ENCODE peak calls at places on chromosomes 16 and 17, in four cellular contexts. One of them, this sample, is unnamed.

GRCh38 chr17:35286120-35286781 is 43.4 kb downstream of the SLFN5 start:
- DNase-seq in NCI-H524: no peak
- DNase-seq in NCI-H2171: no peak
- DNase-seq in stimulated activated naive CD8-positive, alpha-beta T cell treated with anti-CD3 and anti-CD28 coated beads, Interleukin-15, Interleukin-2, amounts not matched to agents 100 U/mL and 50 U/mL, for 24 hours: no peak
- DNase-seq in this sample: no peak

GRCh38 chr17:54836723-54837462 is 63.8 kb upstream of the TOM1L1 start:
- DNase-seq in NCI-H524: no peak
- DNase-seq in NCI-H2171: no peak
- DNase-seq in stimulated activated naive CD8-positive, alpha-beta T cell treated with anti-CD3 and anti-CD28 coated beads, Interleukin-15, Interleukin-2, amounts not matched to agents 100 U/mL and 50 U/mL, for 24 hours: no peak
- DNase-seq in this sample: no peak

GRCh38 chr16:68227183-68227793 is 8.6 kb downstream of the ESRP2 start:
- DNase-seq in NCI-H524: no peak
- DNase-seq in NCI-H2171: no peak
- DNase-seq in stimulated activated naive CD8-positive, alpha-beta T cell treated with anti-CD3 and anti-CD28 coated beads, Interleukin-15, Interleukin-2, amounts not matched to agents 100 U/mL and 50 U/mL, for 24 hours: no peak
- DNase-seq in this sample: no peak

GRCh38 chr17:8696456-8696855 is 48.2 kb downstream of the CCDC42 start:
- DNase-seq in NCI-H524: no peak
- DNase-seq in NCI-H2171: no peak
- DNase-seq in stimulated activated naive CD8-positive, alpha-beta T cell treated with anti-CD3 and anti-CD28 coated beads, Interleukin-15, Interleukin-2, amounts not matched to agents 100 U/mL and 50 U/mL, for 24 hours: no peak
- DNase-seq in this sample: no peak

GRCh38 chr17:74380086-74380958 is 13.0 kb downstream of the GPR142 start:
- DNase-seq in NCI-H524: peak
- DNase-seq in NCI-H2171: peak
- DNase-seq in stimulated activated naive CD8-positive, alpha-beta T cell treated with anti-CD3 and anti-CD28 coated beads, Interleukin-15, Interleukin-2, amounts not matched to agents 100 U/mL and 50 U/mL, for 24 hours: no peak
- DNase-seq in this sample: no peak

GRCh38 chr17:32463304-32463703 is 19.0 kb downstream of the PSMD11 start:
- DNase-seq in NCI-H524: no peak
- DNase-seq in NCI-H2171: no peak
- DNase-seq in stimulated activated naive CD8-positive, alpha-beta T cell treated with anti-CD3 and anti-CD28 coated beads, Interleukin-15, Interleukin-2, amounts not matched to agents 100 U/mL and 50 U/mL, for 24 hours: no peak
- DNase-seq in this sample: no peak

GRCh38 chr17:62675701-62676100 is 48.2 kb downstream of the MRC2 start:
- DNase-seq in NCI-H524: no peak
- DNase-seq in NCI-H2171: no peak
- DNase-seq in stimulated activated naive CD8-positive, alpha-beta T cell treated with anti-CD3 and anti-CD28 coated beads, Interleukin-15, Interleukin-2, amounts not matched to agents 100 U/mL and 50 U/mL, for 24 hours: no peak
- DNase-seq in this sample: no peak

GRCh38 chr16:80687606-80688005 is 116.8 kb downstream of the CDYL2 start:
- DNase-seq in NCI-H524: no peak
- DNase-seq in NCI-H2171: no peak
- DNase-seq in stimulated activated naive CD8-positive, alpha-beta T cell treated with anti-CD3 and anti-CD28 coated beads, Interleukin-15, Interleukin-2, amounts not matched to agents 100 U/mL and 50 U/mL, for 24 hours: no peak
- DNase-seq in this sample: no peak

GRCh38 chr16:85699628-85700027 is 10.9 kb upstream of the GINS2 start:
- DNase-seq in NCI-H524: no peak
- DNase-seq in NCI-H2171: no peak
- DNase-seq in stimulated activated naive CD8-positive, alpha-beta T cell treated with anti-CD3 and anti-CD28 coated beads, Interleukin-15, Interleukin-2, amounts not matched to agents 100 U/mL and 50 U/mL, for 24 hours: no peak
- DNase-seq in this sample: peak

GRCh38 chr16:71711789-71712188 is 12.7 kb downstream of the PHLPP2 start:
- DNase-seq in NCI-H524: no peak
- DNase-seq in NCI-H2171: no peak
- DNase-seq in stimulated activated naive CD8-positive, alpha-beta T cell treated with anti-CD3 and anti-CD28 coated beads, Interleukin-15, Interleukin-2, amounts not matched to agents 100 U/mL and 50 U/mL, for 24 hours: no peak
- DNase-seq in this sample: no peak

GRCh38 chr17:43932357-43932756 is 9.9 kb downstream of the PPY start:
- DNase-seq in NCI-H524: no peak
- DNase-seq in NCI-H2171: no peak
- DNase-seq in stimulated activated naive CD8-positive, alpha-beta T cell treated with anti-CD3 and anti-CD28 coated beads, Interleukin-15, Interleukin-2, amounts not matched to agents 100 U/mL and 50 U/mL, for 24 hours: no peak
- DNase-seq in this sample: no peak

GRCh38 chr17:73640691-73641090 is 3.6 kb downstream of the SDK2 start:
- DNase-seq in NCI-H524: no peak
- DNase-seq in NCI-H2171: no peak
- DNase-seq in stimulated activated naive CD8-positive, alpha-beta T cell treated with anti-CD3 and anti-CD28 coated beads, Interleukin-15, Interleukin-2, amounts not matched to agents 100 U/mL and 50 U/mL, for 24 hours: no peak
- DNase-seq in this sample: no peak

GRCh38 chr16:22977294-22977697 is 163.3 kb downstream of the HS3ST2 start:
- DNase-seq in NCI-H524: peak
- DNase-seq in NCI-H2171: no peak
- DNase-seq in stimulated activated naive CD8-positive, alpha-beta T cell treated with anti-CD3 and anti-CD28 coated beads, Interleukin-15, Interleukin-2, amounts not matched to agents 100 U/mL and 50 U/mL, for 24 hours: no peak
- DNase-seq in this sample: peak

GRCh38 chr16:85759631-85760419 is 8.9 kb upstream of the C16orf74 start:
- DNase-seq in NCI-H524: peak
- DNase-seq in NCI-H2171: peak
- DNase-seq in stimulated activated naive CD8-positive, alpha-beta T cell treated with anti-CD3 and anti-CD28 coated beads, Interleukin-15, Interleukin-2, amounts not matched to agents 100 U/mL and 50 U/mL, for 24 hours: peak
- DNase-seq in this sample: peak

GRCh38 chr16:31022574-31023251 is 10.6 kb upstream of the STX4 start:
- DNase-seq in NCI-H524: no peak
- DNase-seq in NCI-H2171: no peak
- DNase-seq in stimulated activated naive CD8-positive, alpha-beta T cell treated with anti-CD3 and anti-CD28 coated beads, Interleukin-15, Interleukin-2, amounts not matched to agents 100 U/mL and 50 U/mL, for 24 hours: no peak
- DNase-seq in this sample: no peak

GRCh38 chr17:32261937-32262510 is 3.6 kb upstream of the RHBDL3 start:
- DNase-seq in NCI-H524: no peak
- DNase-seq in NCI-H2171: no peak
- DNase-seq in stimulated activated naive CD8-positive, alpha-beta T cell treated with anti-CD3 and anti-CD28 coated beads, Interleukin-15, Interleukin-2, amounts not matched to agents 100 U/mL and 50 U/mL, for 24 hours: no peak
- DNase-seq in this sample: no peak

GRCh38 chr17:78995022-78995760 is 14.4 kb downstream of the CANT1 start:
- DNase-seq in NCI-H524: no peak
- DNase-seq in NCI-H2171: no peak
- DNase-seq in stimulated activated naive CD8-positive, alpha-beta T cell treated with anti-CD3 and anti-CD28 coated beads, Interleukin-15, Interleukin-2, amounts not matched to agents 100 U/mL and 50 U/mL, for 24 hours: no peak
- DNase-seq in this sample: no peak

GRCh38 chr17:36827056-36827455 is 110.2 kb upstream of the LHX1 start:
- DNase-seq in NCI-H524: no peak
- DNase-seq in NCI-H2171: no peak
- DNase-seq in stimulated activated naive CD8-positive, alpha-beta T cell treated with anti-CD3 and anti-CD28 coated beads, Interleukin-15, Interleukin-2, amounts not matched to agents 100 U/mL and 50 U/mL, for 24 hours: no peak
- DNase-seq in this sample: no peak

GRCh38 chr16:4601317-4602186 is 13.1 kb downstream of the UBALD1 start:
- DNase-seq in NCI-H524: no peak
- DNase-seq in NCI-H2171: no peak
- DNase-seq in stimulated activated naive CD8-positive, alpha-beta T cell treated with anti-CD3 and anti-CD28 coated beads, Interleukin-15, Interleukin-2, amounts not matched to agents 100 U/mL and 50 U/mL, for 24 hours: no peak
- DNase-seq in this sample: no peak

GRCh38 chr17:38719943-38720641 is 10.0 kb upstream of the CISD3 start:
- DNase-seq in NCI-H524: no peak
- DNase-seq in NCI-H2171: no peak
- DNase-seq in stimulated activated naive CD8-positive, alpha-beta T cell treated with anti-CD3 and anti-CD28 coated beads, Interleukin-15, Interleukin-2, amounts not matched to agents 100 U/mL and 50 U/mL, for 24 hours: no peak
- DNase-seq in this sample: no peak

GRCh38 chr16:77993586-77993985 is 28.8 kb upstream of the CLEC3A start:
- DNase-seq in NCI-H524: peak
- DNase-seq in NCI-H2171: no peak
- DNase-seq in stimulated activated naive CD8-positive, alpha-beta T cell treated with anti-CD3 and anti-CD28 coated beads, Interleukin-15, Interleukin-2, amounts not matched to agents 100 U/mL and 50 U/mL, for 24 hours: no peak
- DNase-seq in this sample: no peak

GRCh38 chr16:84823484-84823883 is 3.7 kb downstream of the CRISPLD2 start:
- DNase-seq in NCI-H524: no peak
- DNase-seq in NCI-H2171: no peak
- DNase-seq in stimulated activated naive CD8-positive, alpha-beta T cell treated with anti-CD3 and anti-CD28 coated beads, Interleukin-15, Interleukin-2, amounts not matched to agents 100 U/mL and 50 U/mL, for 24 hours: no peak
- DNase-seq in this sample: no peak

GRCh38 chr17:81573794-81574642 is 21.9 kb upstream of the FAAP100 start:
- DNase-seq in NCI-H524: peak
- DNase-seq in NCI-H2171: peak
- DNase-seq in stimulated activated naive CD8-positive, alpha-beta T cell treated with anti-CD3 and anti-CD28 coated beads, Interleukin-15, Interleukin-2, amounts not matched to agents 100 U/mL and 50 U/mL, for 24 hours: no peak
- DNase-seq in this sample: no peak

GRCh38 chr17:73976147-73976546 is 227.3 kb upstream of the RPL38 start:
- DNase-seq in NCI-H524: no peak
- DNase-seq in NCI-H2171: no peak
- DNase-seq in stimulated activated naive CD8-positive, alpha-beta T cell treated with anti-CD3 and anti-CD28 coated beads, Interleukin-15, Interleukin-2, amounts not matched to agents 100 U/mL and 50 U/mL, for 24 hours: no peak
- DNase-seq in this sample: no peak

GRCh38 chr17:11608396-11608795 is 10.1 kb downstream of the DNAH9 start:
- DNase-seq in NCI-H524: no peak
- DNase-seq in NCI-H2171: no peak
- DNase-seq in stimulated activated naive CD8-positive, alpha-beta T cell treated with anti-CD3 and anti-CD28 coated beads, Interleukin-15, Interleukin-2, amounts not matched to agents 100 U/mL and 50 U/mL, for 24 hours: no peak
- DNase-seq in this sample: no peak

GRCh38 chr17:58329035-58329807 is 626 bp upstream of the TSPOAP1 start:
- DNase-seq in NCI-H524: peak
- DNase-seq in NCI-H2171: no peak
- DNase-seq in stimulated activated naive CD8-positive, alpha-beta T cell treated with anti-CD3 and anti-CD28 coated beads, Interleukin-15, Interleukin-2, amounts not matched to agents 100 U/mL and 50 U/mL, for 24 hours: peak
- DNase-seq in this sample: no peak

GRCh38 chr17:32528825-32529224 is 42.0 kb downstream of the CDK5R1 start:
- DNase-seq in NCI-H524: no peak
- DNase-seq in NCI-H2171: no peak
- DNase-seq in stimulated activated naive CD8-positive, alpha-beta T cell treated with anti-CD3 and anti-CD28 coated beads, Interleukin-15, Interleukin-2, amounts not matched to agents 100 U/mL and 50 U/mL, for 24 hours: no peak
- DNase-seq in this sample: no peak

GRCh38 chr17:68783861-68784260 is 171.3 kb downstream of the ABCA8 start:
- DNase-seq in NCI-H524: peak
- DNase-seq in NCI-H2171: no peak
- DNase-seq in stimulated activated naive CD8-positive, alpha-beta T cell treated with anti-CD3 and anti-CD28 coated beads, Interleukin-15, Interleukin-2, amounts not matched to agents 100 U/mL and 50 U/mL, for 24 hours: no peak
- DNase-seq in this sample: no peak

GRCh38 chr16:88353232-88353631 is 29.5 kb upstream of the ZNF469 start:
- DNase-seq in NCI-H524: no peak
- DNase-seq in NCI-H2171: no peak
- DNase-seq in stimulated activated naive CD8-positive, alpha-beta T cell treated with anti-CD3 and anti-CD28 coated beads, Interleukin-15, Interleukin-2, amounts not matched to agents 100 U/mL and 50 U/mL, for 24 hours: no peak
- DNase-seq in this sample: no peak

GRCh38 chr16:15879255-15879804 is 9.1 kb downstream of the CEP20 start:
- DNase-seq in NCI-H524: no peak
- DNase-seq in NCI-H2171: no peak
- DNase-seq in stimulated activated naive CD8-positive, alpha-beta T cell treated with anti-CD3 and anti-CD28 coated beads, Interleukin-15, Interleukin-2, amounts not matched to agents 100 U/mL and 50 U/mL, for 24 hours: no peak
- DNase-seq in this sample: peak

GRCh38 chr17:48892940-48893645 is 506 bp downstream of the ATP5MC1 start:
- DNase-seq in NCI-H524: peak
- DNase-seq in NCI-H2171: no peak
- DNase-seq in stimulated activated naive CD8-positive, alpha-beta T cell treated with anti-CD3 and anti-CD28 coated beads, Interleukin-15, Interleukin-2, amounts not matched to agents 100 U/mL and 50 U/mL, for 24 hours: peak
- DNase-seq in this sample: peak

GRCh38 chr17:42315402-42316156 is 27.3 kb downstream of the STAT5A start:
- DNase-seq in NCI-H524: no peak
- DNase-seq in NCI-H2171: no peak
- DNase-seq in stimulated activated naive CD8-positive, alpha-beta T cell treated with anti-CD3 and anti-CD28 coated beads, Interleukin-15, Interleukin-2, amounts not matched to agents 100 U/mL and 50 U/mL, for 24 hours: no peak
- DNase-seq in this sample: no peak

GRCh38 chr17:63440770-63441335 is 5.3 kb downstream of the CYB561 start:
- DNase-seq in NCI-H524: no peak
- DNase-seq in NCI-H2171: no peak
- DNase-seq in stimulated activated naive CD8-positive, alpha-beta T cell treated with anti-CD3 and anti-CD28 coated beads, Interleukin-15, Interleukin-2, amounts not matched to agents 100 U/mL and 50 U/mL, for 24 hours: no peak
- DNase-seq in this sample: no peak

GRCh38 chr17:46194393-46195216 is 1.4 kb upstream of the KANSL1 start:
- DNase-seq in NCI-H524: peak
- DNase-seq in NCI-H2171: peak
- DNase-seq in stimulated activated naive CD8-positive, alpha-beta T cell treated with anti-CD3 and anti-CD28 coated beads, Interleukin-15, Interleukin-2, amounts not matched to agents 100 U/mL and 50 U/mL, for 24 hours: peak
- DNase-seq in this sample: peak

GRCh38 chr17:10666921-10667320 is 9.8 kb upstream of the MYH3 start:
- DNase-seq in NCI-H524: no peak
- DNase-seq in NCI-H2171: no peak
- DNase-seq in stimulated activated naive CD8-positive, alpha-beta T cell treated with anti-CD3 and anti-CD28 coated beads, Interleukin-15, Interleukin-2, amounts not matched to agents 100 U/mL and 50 U/mL, for 24 hours: no peak
- DNase-seq in this sample: no peak

GRCh38 chr16:58125041-58125440 is 4.1 kb downstream of the CFAP20 start:
- DNase-seq in NCI-H524: peak
- DNase-seq in NCI-H2171: no peak
- DNase-seq in stimulated activated naive CD8-positive, alpha-beta T cell treated with anti-CD3 and anti-CD28 coated beads, Interleukin-15, Interleukin-2, amounts not matched to agents 100 U/mL and 50 U/mL, for 24 hours: no peak
- DNase-seq in this sample: no peak

This sample was measured in ACHN.